ENCODE peak calls at places on chromosomes 16 and 17, in six cellular contexts. One of them, this sample, is unnamed.

GRCh38 chr16:51150894-51151320 is at the start of gene SALL1:
- DNase-seq in uterus: peak; percentile 39
- DNase-seq in nephron progenitor cell: peak; percentile 33
- DNase-seq in left ventricle myocardium superior: no peak
- DNase-seq in stimulated activated CD8-positive, alpha-beta memory T cell treated with anti-CD3 and anti-CD28 coated beads, Interleukin-12 subunit alpha, Interleukin-12 subunit beta, amount 100 ng/mL, for 4 hours: no peak
- DNase-seq in HEK293T: no peak
- DNase-seq in this sample: no peak

GRCh38 chr16:71937868-71938510 is 42.7 kb downstream of the IST1 start:
- DNase-seq in HEK293T: no peak
- DNase-seq in stimulated activated CD8-positive, alpha-beta memory T cell treated with anti-CD3 and anti-CD28 coated beads, Interleukin-12 subunit alpha, Interleukin-12 subunit beta, amount 100 ng/mL, for 4 hours: no peak
- DNase-seq in nephron progenitor cell: no peak
- DNase-seq in left ventricle myocardium superior: no peak
- DNase-seq in uterus: no peak
- DNase-seq in this sample: no peak

GRCh38 chr16:71537643-71538042 is 11.4 kb downstream of the CHST4 start:
- DNase-seq in left ventricle myocardium superior: no peak
- DNase-seq in HEK293T: peak; percentile 59
- DNase-seq in uterus: no peak
- DNase-seq in nephron progenitor cell: peak; percentile 52
- DNase-seq in stimulated activated CD8-positive, alpha-beta memory T cell treated with anti-CD3 and anti-CD28 coated beads, Interleukin-12 subunit alpha, Interleukin-12 subunit beta, amount 100 ng/mL, for 4 hours: no peak
- DNase-seq in this sample: no peak

GRCh38 chr17:17235212-17236174 is 1.5 kb downstream of the FLCN start:
- DNase-seq in HEK293T: peak; percentile 23
- DNase-seq in uterus: no peak
- DNase-seq in left ventricle myocardium superior: no peak
- DNase-seq in nephron progenitor cell: no peak
- DNase-seq in stimulated activated CD8-positive, alpha-beta memory T cell treated with anti-CD3 and anti-CD28 coated beads, Interleukin-12 subunit alpha, Interleukin-12 subunit beta, amount 100 ng/mL, for 4 hours: no peak
- DNase-seq in this sample: no peak

GRCh38 chr17:74235040-74235581 is 21.7 kb downstream of the TTYH2 start:
- DNase-seq in uterus: no peak
- DNase-seq in nephron progenitor cell: no peak
- DNase-seq in left ventricle myocardium superior: no peak
- DNase-seq in HEK293T: no peak
- DNase-seq in stimulated activated CD8-positive, alpha-beta memory T cell treated with anti-CD3 and anti-CD28 coated beads, Interleukin-12 subunit alpha, Interleukin-12 subunit beta, amount 100 ng/mL, for 4 hours: no peak
- DNase-seq in this sample: no peak

GRCh38 chr16:11949527-11949926 is 7.7 kb upstream of the NPIPB2 start:
- DNase-seq in HEK293T: peak; percentile 64
- DNase-seq in nephron progenitor cell: peak; percentile 27
- DNase-seq in uterus: no peak
- DNase-seq in stimulated activated CD8-positive, alpha-beta memory T cell treated with anti-CD3 and anti-CD28 coated beads, Interleukin-12 subunit alpha, Interleukin-12 subunit beta, amount 100 ng/mL, for 4 hours: no peak
- DNase-seq in left ventricle myocardium superior: no peak
- DNase-seq in this sample: no peak

GRCh38 chr16:16884451-16884850 is 505.5 kb downstream of the NPIPA7 start:
- DNase-seq in left ventricle myocardium superior: no peak
- DNase-seq in uterus: no peak
- DNase-seq in HEK293T: no peak
- DNase-seq in stimulated activated CD8-positive, alpha-beta memory T cell treated with anti-CD3 and anti-CD28 coated beads, Interleukin-12 subunit alpha, Interleukin-12 subunit beta, amount 100 ng/mL, for 4 hours: no peak
- DNase-seq in nephron progenitor cell: no peak
- DNase-seq in this sample: no peak

GRCh38 chr17:48123111-48123510 is 15.5 kb downstream of the SNX11 start:
- DNase-seq in stimulated activated CD8-positive, alpha-beta memory T cell treated with anti-CD3 and anti-CD28 coated beads, Interleukin-12 subunit alpha, Interleukin-12 subunit beta, amount 100 ng/mL, for 4 hours: no peak
- DNase-seq in nephron progenitor cell: no peak
- DNase-seq in HEK293T: no peak
- DNase-seq in left ventricle myocardium superior: no peak
- DNase-seq in uterus: no peak
- DNase-seq in this sample: no peak

GRCh38 chr17:34163681-34164080 is 91.4 kb upstream of the CCL2 start:
- DNase-seq in uterus: no peak
- DNase-seq in HEK293T: peak; percentile 9
- DNase-seq in left ventricle myocardium superior: no peak
- DNase-seq in stimulated activated CD8-positive, alpha-beta memory T cell treated with anti-CD3 and anti-CD28 coated beads, Interleukin-12 subunit alpha, Interleukin-12 subunit beta, amount 100 ng/mL, for 4 hours: no peak
- DNase-seq in nephron progenitor cell: no peak
- DNase-seq in this sample: no peak

GRCh38 chr16:57091200-57091989 is 988 bp upstream of the CPNE2 start:
- DNase-seq in left ventricle myocardium superior: peak; percentile 63
- DNase-seq in stimulated activated CD8-positive, alpha-beta memory T cell treated with anti-CD3 and anti-CD28 coated beads, Interleukin-12 subunit alpha, Interleukin-12 subunit beta, amount 100 ng/mL, for 4 hours: no peak
- DNase-seq in nephron progenitor cell: peak; percentile 62
- DNase-seq in HEK293T: peak; percentile 38
- DNase-seq in uterus: peak; percentile 62
- DNase-seq in this sample: no peak

GRCh38 chr17:83133302-83134121 is 54.1 kb downstream of the METRNL start:
- DNase-seq in nephron progenitor cell: no peak
- DNase-seq in uterus: no peak
- DNase-seq in HEK293T: no peak
- DNase-seq in stimulated activated CD8-positive, alpha-beta memory T cell treated with anti-CD3 and anti-CD28 coated beads, Interleukin-12 subunit alpha, Interleukin-12 subunit beta, amount 100 ng/mL, for 4 hours: no peak
- DNase-seq in left ventricle myocardium superior: no peak
- DNase-seq in this sample: peak; percentile 41

GRCh38 chr16:54447606-54448440 is 161.2 kb upstream of the IRX3 start:
- DNase-seq in uterus: no peak
- DNase-seq in nephron progenitor cell: no peak
- DNase-seq in left ventricle myocardium superior: no peak
- DNase-seq in stimulated activated CD8-positive, alpha-beta memory T cell treated with anti-CD3 and anti-CD28 coated beads, Interleukin-12 subunit alpha, Interleukin-12 subunit beta, amount 100 ng/mL, for 4 hours: no peak
- DNase-seq in HEK293T: no peak
- DNase-seq in this sample: no peak

GRCh38 chr17:50196826-50197225 is 4.6 kb downstream of the COL1A1 start:
- DNase-seq in nephron progenitor cell: no peak
- DNase-seq in uterus: no peak
- DNase-seq in HEK293T: no peak
- DNase-seq in left ventricle myocardium superior: peak; percentile 16
- DNase-seq in stimulated activated CD8-positive, alpha-beta memory T cell treated with anti-CD3 and anti-CD28 coated beads, Interleukin-12 subunit alpha, Interleukin-12 subunit beta, amount 100 ng/mL, for 4 hours: no peak
- DNase-seq in this sample: no peak

GRCh38 chr17:7867881-7868329 is 10.1 kb downstream of the CYB5D1 start:
- DNase-seq in left ventricle myocardium superior: no peak
- DNase-seq in uterus: no peak
- DNase-seq in HEK293T: no peak
- DNase-seq in stimulated activated CD8-positive, alpha-beta memory T cell treated with anti-CD3 and anti-CD28 coated beads, Interleukin-12 subunit alpha, Interleukin-12 subunit beta, amount 100 ng/mL, for 4 hours: no peak
- DNase-seq in nephron progenitor cell: no peak
- DNase-seq in this sample: no peak

GRCh38 chr17:45096141-45096540 is 35.0 kb downstream of the NMT1 start:
- DNase-seq in HEK293T: peak; percentile 34
- DNase-seq in nephron progenitor cell: no peak
- DNase-seq in uterus: no peak
- DNase-seq in stimulated activated CD8-positive, alpha-beta memory T cell treated with anti-CD3 and anti-CD28 coated beads, Interleukin-12 subunit alpha, Interleukin-12 subunit beta, amount 100 ng/mL, for 4 hours: no peak
- DNase-seq in left ventricle myocardium superior: no peak
- DNase-seq in this sample: no peak

GRCh38 chr16:67701420-67701819 is 17.7 kb downstream of the GFOD2 start:
- DNase-seq in left ventricle myocardium superior: no peak
- DNase-seq in uterus: no peak
- DNase-seq in HEK293T: no peak
- DNase-seq in stimulated activated CD8-positive, alpha-beta memory T cell treated with anti-CD3 and anti-CD28 coated beads, Interleukin-12 subunit alpha, Interleukin-12 subunit beta, amount 100 ng/mL, for 4 hours: no peak
- DNase-seq in nephron progenitor cell: no peak
- DNase-seq in this sample: no peak

GRCh38 chr17:11996722-11997146 is 541 bp downstream of the ZNF18 start:
- DNase-seq in uterus: no peak
- DNase-seq in stimulated activated CD8-positive, alpha-beta memory T cell treated with anti-CD3 and anti-CD28 coated beads, Interleukin-12 subunit alpha, Interleukin-12 subunit beta, amount 100 ng/mL, for 4 hours: no peak
- DNase-seq in HEK293T: peak; percentile 31
- DNase-seq in nephron progenitor cell: no peak
- DNase-seq in left ventricle myocardium superior: no peak
- DNase-seq in this sample: no peak

GRCh38 chr17:19744922-19745757 is 3.0 kb downstream of the ALDH3A1 start:
- DNase-seq in uterus: peak; percentile 92
- DNase-seq in HEK293T: peak; percentile 91
- DNase-seq in stimulated activated CD8-positive, alpha-beta memory T cell treated with anti-CD3 and anti-CD28 coated beads, Interleukin-12 subunit alpha, Interleukin-12 subunit beta, amount 100 ng/mL, for 4 hours: peak; percentile 70
- DNase-seq in nephron progenitor cell: peak; percentile 99
- DNase-seq in left ventricle myocardium superior: peak; percentile 96
- DNase-seq in this sample: peak; percentile 85

GRCh38 chr16:89209522-89210044 is 7.9 kb upstream of the ZNF778 start:
- DNase-seq in stimulated activated CD8-positive, alpha-beta memory T cell treated with anti-CD3 and anti-CD28 coated beads, Interleukin-12 subunit alpha, Interleukin-12 subunit beta, amount 100 ng/mL, for 4 hours: no peak
- DNase-seq in left ventricle myocardium superior: no peak
- DNase-seq in uterus: no peak
- DNase-seq in nephron progenitor cell: no peak
- DNase-seq in HEK293T: no peak
- DNase-seq in this sample: no peak

GRCh38 chr16:85593503-85594195 is 19.5 kb upstream of the GSE1 start:
- DNase-seq in stimulated activated CD8-positive, alpha-beta memory T cell treated with anti-CD3 and anti-CD28 coated beads, Interleukin-12 subunit alpha, Interleukin-12 subunit beta, amount 100 ng/mL, for 4 hours: no peak
- DNase-seq in nephron progenitor cell: no peak
- DNase-seq in HEK293T: no peak
- DNase-seq in uterus: no peak
- DNase-seq in left ventricle myocardium superior: no peak
- DNase-seq in this sample: no peak

GRCh38 chr17:60086822-60087591 is 8.3 kb upstream of the HEATR6 start:
- DNase-seq in uterus: no peak
- DNase-seq in HEK293T: no peak
- DNase-seq in stimulated activated CD8-positive, alpha-beta memory T cell treated with anti-CD3 and anti-CD28 coated beads, Interleukin-12 subunit alpha, Interleukin-12 subunit beta, amount 100 ng/mL, for 4 hours: no peak
- DNase-seq in nephron progenitor cell: no peak
- DNase-seq in left ventricle myocardium superior: no peak
- DNase-seq in this sample: no peak

GRCh38 chr17:63476857-63477470 is at the start of gene ACE:
- DNase-seq in HEK293T: peak; percentile 67
- DNase-seq in uterus: no peak
- DNase-seq in left ventricle myocardium superior: peak; percentile 56
- DNase-seq in stimulated activated CD8-positive, alpha-beta memory T cell treated with anti-CD3 and anti-CD28 coated beads, Interleukin-12 subunit alpha, Interleukin-12 subunit beta, amount 100 ng/mL, for 4 hours: no peak
- DNase-seq in nephron progenitor cell: peak; percentile 66
- DNase-seq in this sample: no peak

GRCh38 chr16:66311306-66311705 is 55.2 kb upstream of the CDH5 start:
- DNase-seq in HEK293T: no peak
- DNase-seq in uterus: no peak
- DNase-seq in nephron progenitor cell: no peak
- DNase-seq in stimulated activated CD8-positive, alpha-beta memory T cell treated with anti-CD3 and anti-CD28 coated beads, Interleukin-12 subunit alpha, Interleukin-12 subunit beta, amount 100 ng/mL, for 4 hours: no peak
- DNase-seq in left ventricle myocardium superior: no peak
- DNase-seq in this sample: no peak

GRCh38 chr17:40596261-40596919 is 31.1 kb upstream of the CCR7 start:
- DNase-seq in HEK293T: no peak
- DNase-seq in uterus: no peak
- DNase-seq in nephron progenitor cell: no peak
- DNase-seq in left ventricle myocardium superior: no peak
- DNase-seq in stimulated activated CD8-positive, alpha-beta memory T cell treated with anti-CD3 and anti-CD28 coated beads, Interleukin-12 subunit alpha, Interleukin-12 subunit beta, amount 100 ng/mL, for 4 hours: no peak
- DNase-seq in this sample: no peak

GRCh38 chr17:17056167-17056562 is 13.9 kb downstream of the MPRIP start:
- DNase-seq in uterus: no peak
- DNase-seq in nephron progenitor cell: no peak
- DNase-seq in left ventricle myocardium superior: no peak
- DNase-seq in stimulated activated CD8-positive, alpha-beta memory T cell treated with anti-CD3 and anti-CD28 coated beads, Interleukin-12 subunit alpha, Interleukin-12 subunit beta, amount 100 ng/mL, for 4 hours: no peak
- DNase-seq in HEK293T: no peak
- DNase-seq in this sample: no peak

GRCh38 chr16:88525663-88525990 is 44.6 kb upstream of the ZC3H18 start:
- DNase-seq in HEK293T: no peak
- DNase-seq in left ventricle myocardium superior: no peak
- DNase-seq in uterus: no peak
- DNase-seq in stimulated activated CD8-positive, alpha-beta memory T cell treated with anti-CD3 and anti-CD28 coated beads, Interleukin-12 subunit alpha, Interleukin-12 subunit beta, amount 100 ng/mL, for 4 hours: no peak
- DNase-seq in nephron progenitor cell: no peak
- DNase-seq in this sample: no peak

GRCh38 chr16:88353232-88353631 is 29.5 kb upstream of the ZNF469 start:
- DNase-seq in stimulated activated CD8-positive, alpha-beta memory T cell treated with anti-CD3 and anti-CD28 coated beads, Interleukin-12 subunit alpha, Interleukin-12 subunit beta, amount 100 ng/mL, for 4 hours: no peak
- DNase-seq in uterus: no peak
- DNase-seq in nephron progenitor cell: no peak
- DNase-seq in left ventricle myocardium superior: peak; percentile 15
- DNase-seq in HEK293T: no peak
- DNase-seq in this sample: no peak

GRCh38 chr16:89266521-89267134 is 49.1 kb downstream of the ZNF778 start:
- DNase-seq in nephron progenitor cell: no peak
- DNase-seq in uterus: no peak
- DNase-seq in stimulated activated CD8-positive, alpha-beta memory T cell treated with anti-CD3 and anti-CD28 coated beads, Interleukin-12 subunit alpha, Interleukin-12 subunit beta, amount 100 ng/mL, for 4 hours: no peak
- DNase-seq in HEK293T: no peak
- DNase-seq in left ventricle myocardium superior: peak; percentile 19
- DNase-seq in this sample: peak; percentile 39

GRCh38 chr17:41061969-41062368 is 2.1 kb upstream of the KRTAP2-3 start:
- DNase-seq in stimulated activated CD8-positive, alpha-beta memory T cell treated with anti-CD3 and anti-CD28 coated beads, Interleukin-12 subunit alpha, Interleukin-12 subunit beta, amount 100 ng/mL, for 4 hours: no peak
- DNase-seq in nephron progenitor cell: no peak
- DNase-seq in uterus: no peak
- DNase-seq in HEK293T: no peak
- DNase-seq in left ventricle myocardium superior: no peak
- DNase-seq in this sample: no peak

GRCh38 chr16:23575834-23576233 is 18.3 kb downstream of the UBFD1 start:
- DNase-seq in uterus: no peak
- DNase-seq in left ventricle myocardium superior: no peak
- DNase-seq in nephron progenitor cell: no peak
- DNase-seq in stimulated activated CD8-positive, alpha-beta memory T cell treated with anti-CD3 and anti-CD28 coated beads, Interleukin-12 subunit alpha, Interleukin-12 subunit beta, amount 100 ng/mL, for 4 hours: no peak
- DNase-seq in HEK293T: no peak
- DNase-seq in this sample: no peak

GRCh38 chr17:81518113-81518784 is 5.7 kb upstream of the ACTG1 start:
- DNase-seq in nephron progenitor cell: peak; percentile 59
- DNase-seq in left ventricle myocardium superior: no peak
- DNase-seq in HEK293T: no peak
- DNase-seq in uterus: no peak
- DNase-seq in stimulated activated CD8-positive, alpha-beta memory T cell treated with anti-CD3 and anti-CD28 coated beads, Interleukin-12 subunit alpha, Interleukin-12 subunit beta, amount 100 ng/mL, for 4 hours: no peak
- DNase-seq in this sample: no peak

GRCh38 chr16:19289805-19290490 is 4.4 kb downstream of the CLEC19A start:
- DNase-seq in left ventricle myocardium superior: no peak
- DNase-seq in HEK293T: no peak
- DNase-seq in stimulated activated CD8-positive, alpha-beta memory T cell treated with anti-CD3 and anti-CD28 coated beads, Interleukin-12 subunit alpha, Interleukin-12 subunit beta, amount 100 ng/mL, for 4 hours: no peak
- DNase-seq in uterus: no peak
- DNase-seq in nephron progenitor cell: peak; percentile 23
- DNase-seq in this sample: no peak

GRCh38 chr17:70076189-70076588 is 1.2 kb downstream of the KCNJ16 start:
- DNase-seq in uterus: no peak
- DNase-seq in stimulated activated CD8-positive, alpha-beta memory T cell treated with anti-CD3 and anti-CD28 coated beads, Interleukin-12 subunit alpha, Interleukin-12 subunit beta, amount 100 ng/mL, for 4 hours: no peak
- DNase-seq in HEK293T: no peak
- DNase-seq in nephron progenitor cell: no peak
- DNase-seq in left ventricle myocardium superior: no peak
- DNase-seq in this sample: no peak